ENCODE peak calls at places on chromosome 6, in four cellular contexts. One of them, this sample, is unnamed.

GRCh38 chr6:62519574-62519973 is 233.5 kb upstream of the KHDRBS2 start:
- DNase-seq in fibroblast of lung: no peak
- DNase-seq in astrocyte: no peak
- DNase-seq in right atrium auricular region: no peak
- DNase-seq in this sample: no peak

GRCh38 chr6:159608961-159609673 is 83.9 kb downstream of the SOD2 start:
- DNase-seq in fibroblast of lung: peak; percentile 37
- DNase-seq in astrocyte: peak; percentile 25
- DNase-seq in right atrium auricular region: no peak
- DNase-seq in this sample: peak; percentile 56

GRCh38 chr6:139569561-139569960 is 195.1 kb upstream of the CITED2 start:
- DNase-seq in fibroblast of lung: peak; percentile 78
- DNase-seq in astrocyte: peak; percentile 70
- DNase-seq in right atrium auricular region: no peak
- DNase-seq in this sample: peak; percentile 92

GRCh38 chr6:14129572-14129971 is 12.0 kb downstream of the CD83 start:
- DNase-seq in fibroblast of lung: peak; percentile 77
- DNase-seq in astrocyte: peak; percentile 73
- DNase-seq in right atrium auricular region: no peak
- DNase-seq in this sample: peak; percentile 57

GRCh38 chr6:35085359-35086281 is 55.5 kb downstream of the TCP11 start:
- DNase-seq in fibroblast of lung: no peak
- DNase-seq in astrocyte: no peak
- DNase-seq in right atrium auricular region: no peak
- DNase-seq in this sample: no peak

GRCh38 chr6:161414800-161415199 is 140.9 kb upstream of the AGPAT4 start:
- DNase-seq in fibroblast of lung: peak; percentile 26
- DNase-seq in astrocyte: no peak
- DNase-seq in right atrium auricular region: no peak
- DNase-seq in this sample: no peak

GRCh38 chr6:124131259-124131658 is 327.6 kb downstream of the NKAIN2 start:
- DNase-seq in fibroblast of lung: peak; percentile 70
- DNase-seq in astrocyte: peak; percentile 67
- DNase-seq in right atrium auricular region: no peak
- DNase-seq in this sample: no peak

GRCh38 chr6:122222761-122223160 is 176.7 kb upstream of the HSF2 start:
- DNase-seq in fibroblast of lung: no peak
- DNase-seq in astrocyte: no peak
- DNase-seq in right atrium auricular region: no peak
- DNase-seq in this sample: no peak

GRCh38 chr6:47097092-47097945 is 55.2 kb upstream of the ADGRF1 start:
- DNase-seq in fibroblast of lung: peak; percentile 74
- DNase-seq in astrocyte: peak; percentile 57
- DNase-seq in right atrium auricular region: peak; percentile 75
- DNase-seq in this sample: peak; percentile 86

GRCh38 chr6:110491644-110492317 is 15.4 kb upstream of the SLC22A16 start:
- DNase-seq in fibroblast of lung: peak; percentile 62
- DNase-seq in astrocyte: peak; percentile 56
- DNase-seq in right atrium auricular region: no peak
- DNase-seq in this sample: peak; percentile 88

GRCh38 chr6:124924333-124924759 is 37.9 kb upstream of the RNF217 start:
- DNase-seq in fibroblast of lung: peak; percentile 49
- DNase-seq in astrocyte: peak; percentile 31
- DNase-seq in right atrium auricular region: no peak
- DNase-seq in this sample: no peak

GRCh38 chr6:90284745-90285481 is 11.7 kb downstream of the BACH2 start:
- DNase-seq in fibroblast of lung: peak; percentile 90
- DNase-seq in astrocyte: peak; percentile 90
- DNase-seq in right atrium auricular region: no peak
- DNase-seq in this sample: peak; percentile 74

GRCh38 chr6:41442800-41443501 is 103.2 kb upstream of the FOXP4 start:
- DNase-seq in fibroblast of lung: peak; percentile 73
- DNase-seq in astrocyte: peak; percentile 58
- DNase-seq in right atrium auricular region: no peak
- DNase-seq in this sample: no peak

GRCh38 chr6:26270903-26271639 is 93.9 kb upstream of the BTN3A2 start:
- DNase-seq in fibroblast of lung: peak; percentile 86
- DNase-seq in astrocyte: peak; percentile 76
- DNase-seq in right atrium auricular region: peak; percentile 66
- DNase-seq in this sample: peak; percentile 89

GRCh38 chr6:145044606-145045275 is 690.6 kb downstream of the EPM2A start:
- DNase-seq in fibroblast of lung: peak; percentile 68
- DNase-seq in astrocyte: peak; percentile 55
- DNase-seq in right atrium auricular region: no peak
- DNase-seq in this sample: peak; percentile 54

GRCh38 chr6:77403424-77403823 is 59.9 kb downstream of the HTR1B start:
- DNase-seq in fibroblast of lung: peak; percentile 32
- DNase-seq in astrocyte: peak; percentile 10
- DNase-seq in right atrium auricular region: no peak
- DNase-seq in this sample: peak; percentile 57

GRCh38 chr6:169869301-169869700 is 117.9 kb downstream of the ERMARD start:
- DNase-seq in fibroblast of lung: no peak
- DNase-seq in astrocyte: no peak
- DNase-seq in right atrium auricular region: no peak
- DNase-seq in this sample: no peak

GRCh38 chr6:30647802-30648460 is 998 bp downstream of the C6orf136 start:
- DNase-seq in fibroblast of lung: no peak
- DNase-seq in astrocyte: no peak
- DNase-seq in right atrium auricular region: peak; percentile 64
- DNase-seq in this sample: peak; percentile 6

GRCh38 chr6:111057074-111057752 is 30.1 kb upstream of the SLC16A10 start:
- DNase-seq in fibroblast of lung: peak; percentile 25
- DNase-seq in astrocyte: peak; percentile 6
- DNase-seq in right atrium auricular region: no peak
- DNase-seq in this sample: peak; percentile 55

GRCh38 chr6:139632798-139633197 is 258.4 kb upstream of the CITED2 start:
- DNase-seq in fibroblast of lung: no peak
- DNase-seq in astrocyte: no peak
- DNase-seq in right atrium auricular region: no peak
- DNase-seq in this sample: no peak

DNA sequence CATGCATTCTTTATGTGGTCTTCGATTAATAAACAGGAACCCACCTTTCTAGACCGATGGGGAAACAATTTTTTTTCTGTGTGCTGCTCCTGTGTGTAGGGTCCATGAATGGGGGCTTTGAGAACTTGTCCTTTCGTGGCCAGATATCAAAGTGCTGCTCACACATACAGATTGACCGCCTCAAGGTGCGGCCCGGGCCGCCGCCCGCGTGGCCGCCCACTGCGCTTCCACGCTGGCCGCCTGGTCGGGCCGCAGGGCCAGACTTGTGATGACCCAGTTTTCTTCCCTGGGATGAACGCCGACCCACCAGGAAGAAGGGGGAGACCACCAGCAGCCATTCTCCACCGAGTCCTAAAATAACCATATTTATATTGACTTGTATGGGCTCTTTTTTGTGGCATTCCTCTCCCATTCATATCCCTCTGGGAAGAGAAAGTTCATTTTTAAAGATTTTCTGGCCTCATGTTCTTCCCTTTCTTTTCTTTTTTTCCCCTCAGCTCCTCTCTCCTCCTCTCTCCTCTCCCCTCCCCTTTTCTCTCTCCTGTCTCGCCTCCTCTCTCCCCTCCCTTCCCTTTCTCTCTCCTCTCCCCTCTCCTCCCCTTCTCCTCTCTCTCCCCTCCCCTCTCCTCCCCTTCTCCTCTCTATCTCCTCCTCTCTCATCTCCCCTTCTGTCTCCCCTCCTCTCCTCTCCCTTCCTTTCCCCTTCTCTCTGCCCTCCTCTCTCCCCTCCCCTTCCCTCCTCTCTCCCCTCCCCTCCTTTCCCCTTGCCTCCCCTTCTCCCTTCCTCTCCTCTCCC is 264.8 kb upstream of the SUPT3H start:
- DNase-seq in fibroblast of lung: no peak
- DNase-seq in astrocyte: no peak
- DNase-seq in right atrium auricular region: no peak
- DNase-seq in this sample: no peak
- H3K27me3 ChIP-seq in fibroblast of lung: no peaks in the 10 kb centered on the region
- H3K27me3 ChIP-seq in astrocyte: no peaks in the 10 kb centered on the region
- H3K27me3 ChIP-seq in right atrium auricular region: no peaks in the 10 kb centered on the region
- H3K27me3 ChIP-seq in this sample: no peaks in the 10 kb centered on the region

DNA sequence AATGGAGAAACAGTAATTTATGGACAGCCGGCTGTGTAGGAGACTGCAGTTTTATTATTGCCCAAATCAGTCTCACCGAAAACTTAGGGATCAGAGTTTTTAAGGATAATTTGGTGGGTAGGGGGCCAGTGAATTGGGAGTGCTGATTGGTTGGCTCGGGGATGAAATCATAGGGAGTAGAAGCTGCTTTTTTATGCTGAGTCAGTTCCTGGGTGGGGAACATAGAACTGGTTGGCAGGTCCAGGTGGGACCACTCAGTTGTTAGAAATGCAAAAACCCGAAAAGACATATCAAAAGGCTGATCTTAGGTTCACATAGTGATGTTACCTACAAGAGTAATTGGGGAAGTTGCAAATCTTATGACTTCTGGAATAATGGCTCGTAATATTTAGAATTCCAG is 59.3 kb downstream of the DOP1A start:
- DNase-seq in fibroblast of lung: no peak
- DNase-seq in astrocyte: no peak
- DNase-seq in right atrium auricular region: no peak
- DNase-seq in this sample: no peak
- H3K36me3 ChIP-seq in fibroblast of lung: no peaks in the 10 kb centered on the region
- H3K36me3 ChIP-seq in astrocyte: peaks cover 30% of the 10 kb centered on the region
- H3K36me3 ChIP-seq in right atrium auricular region: peaks cover 55% of the 10 kb centered on the region
- H3K36me3 ChIP-seq in this sample: peaks cover 17% of the 10 kb centered on the region

GRCh38 chr6:136550045-136550329 is 235 bp downstream of the MAP7 start:
- DNase-seq in fibroblast of lung: no peak
- DNase-seq in astrocyte: no peak
- DNase-seq in right atrium auricular region: no peak
- DNase-seq in this sample: no peak

GRCh38 chr6:136551103-136551502 is 881 bp upstream of the MAP7 start:
- DNase-seq in fibroblast of lung: no peak
- DNase-seq in astrocyte: no peak
- DNase-seq in right atrium auricular region: no peak
- DNase-seq in this sample: no peak

GRCh38 chr6:136549359-136550044 is 720 bp downstream of the MAP7 start:
- DNase-seq in fibroblast of lung: no peak
- DNase-seq in astrocyte: no peak
- DNase-seq in right atrium auricular region: no peak
- DNase-seq in this sample: peak; percentile 44

GRCh38 chr6:136552054-136552453 is 1.8 kb upstream of the MAP7 start:
- DNase-seq in fibroblast of lung: no peak
- DNase-seq in astrocyte: no peak
- DNase-seq in right atrium auricular region: no peak
- DNase-seq in this sample: no peak

GRCh38 chr6:136550330-136551071 is at the start of gene MAP7:
- DNase-seq in fibroblast of lung: peak; percentile 27
- DNase-seq in astrocyte: no peak
- DNase-seq in right atrium auricular region: no peak
- DNase-seq in this sample: peak; percentile 81
- H3K27me3 ChIP-seq in fibroblast of lung: no peaks in the 10 kb centered on the region
- H3K27me3 ChIP-seq in astrocyte: peaks cover 21% of the 10 kb centered on the region
- H3K27me3 ChIP-seq in right atrium auricular region: no peaks in the 10 kb centered on the region
- H3K27me3 ChIP-seq in this sample: no peaks in the 10 kb centered on the region

GRCh38 chr6:43609402-43609801 is 19.7 kb downstream of the GTPBP2 start:
- DNase-seq in fibroblast of lung: no peak
- DNase-seq in astrocyte: no peak
- DNase-seq in right atrium auricular region: no peak
- DNase-seq in this sample: no peak
- H3K36me3 ChIP-seq in fibroblast of lung: peaks cover 5% of the 10 kb centered on the region
- H3K36me3 ChIP-seq in astrocyte: peaks cover 37% of the 10 kb centered on the region
- H3K36me3 ChIP-seq in right atrium auricular region: peaks cover 27% of the 10 kb centered on the region
- H3K36me3 ChIP-seq in this sample: peaks cover 16% of the 10 kb centered on the region

DNA sequence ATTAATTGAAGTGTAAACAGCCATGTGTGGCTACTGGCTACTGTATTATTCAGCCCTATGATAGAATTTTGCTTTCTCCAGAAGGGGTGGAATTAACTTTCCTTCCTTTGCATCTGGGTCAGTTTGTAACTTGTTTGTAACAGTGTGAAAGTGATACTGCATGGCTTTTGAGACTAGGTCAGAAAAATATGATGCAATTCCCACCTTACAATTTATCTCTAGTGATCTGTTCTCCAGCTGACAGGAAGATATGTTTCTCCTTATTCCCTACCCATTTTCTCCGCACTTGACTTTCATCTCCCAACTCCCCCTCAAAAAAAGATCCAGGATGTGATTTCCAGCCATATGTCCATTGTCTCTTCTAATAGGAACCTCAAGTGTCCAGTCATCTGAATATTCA is 2.6 kb upstream of the MOCS1 start:
- DNase-seq in fibroblast of lung: no peak
- DNase-seq in astrocyte: no peak
- DNase-seq in right atrium auricular region: no peak
- DNase-seq in this sample: no peak
- H3K27me3 ChIP-seq in fibroblast of lung: no peaks in the 10 kb centered on the region
- H3K27me3 ChIP-seq in astrocyte: no peaks in the 10 kb centered on the region
- H3K27me3 ChIP-seq in right atrium auricular region: no peaks in the 10 kb centered on the region
- H3K27me3 ChIP-seq in this sample: no peaks in the 10 kb centered on the region

This sample was measured in bronchial epithelial cell.